ENCODE peak calls at places on chromosomes 5 and 9, in six cellular contexts. S, T, W, E, R and N are unnamed samples.

GRCh38 chr9:70557665-70558419 is 143.4 kb upstream of the KLF9 start:
- DNase-seq in E (no peak), W (no peak), R (no peak), T (no peak), S (no peak), N (peak)

GRCh38 chr9:18568969-18569368 is 95.0 kb downstream of the ADAMTSL1 start:
- DNase-seq in E (no peak), R (no peak), T (no peak), W (no peak), S (no peak), N (no peak)

GRCh38 chr5:103487253-103487652 is 75.3 kb downstream of the NUDT12 start:
- DNase-seq in W (no peak), S (no peak), T (no peak), E (no peak), R (no peak), N (no peak)

GRCh38 chr5:151675225-151675955 is 11.3 kb downstream of the SPARC start:
- DNase-seq in S (no peak), T (no peak), R (peak), W (no peak), E (peak), N (no peak)

GRCh38 chr5:13773652-13774051 is 170.8 kb downstream of the DNAH5 start:
- DNase-seq in S (no peak), T (no peak), E (no peak), R (no peak), W (no peak), N (no peak)

GRCh38 chr9:26658476-26658875 is 234.1 kb downstream of the CAAP1 start:
- DNase-seq in E (no peak), S (no peak), T (no peak), R (no peak), W (no peak), N (no peak)

GRCh38 chr9:15512889-15513288 is 2.1 kb upstream of the PSIP1 start:
- DNase-seq in S (no peak), T (no peak), W (no peak), R (no peak), E (no peak), N (no peak)

GRCh38 chr5:172706796-172707195 is 64.2 kb downstream of the DUSP1 start:
- DNase-seq in E (no peak), T (no peak), S (peak), W (no peak), R (no peak), N (no peak)

GRCh38 chr9:32725066-32725860 is 58.1 kb upstream of the TMEM215 start:
- DNase-seq in R (peak), E (no peak), W (no peak), T (no peak), S (no peak), N (no peak)

GRCh38 chr5:130333089-130333488 is 428.8 kb downstream of the CHSY3 start:
- DNase-seq in R (peak), T (no peak), W (no peak), E (no peak), S (no peak), N (no peak)

GRCh38 chr9:34454571-34455065 is 3.8 kb downstream of the FAM219A start:
- DNase-seq in S (no peak), T (no peak), W (peak), E (no peak), R (peak), N (no peak)

GRCh38 chr5:55344392-55344992 is 36.7 kb downstream of the MTREX start:
- DNase-seq in E (no peak), W (no peak), S (no peak), T (peak), R (peak), N (peak)

GRCh38 chr9:120892748-120893584 is 16.0 kb upstream of the PHF19 start:
- DNase-seq in E (peak), W (no peak), S (no peak), T (no peak), R (peak), N (peak)

GRCh38 chr5:91957671-91958070 is 574.6 kb upstream of the ARRDC3 start:
- DNase-seq in S (no peak), T (no peak), W (no peak), E (no peak), R (peak), N (no peak)

GRCh38 chr9:135506327-135507103 is 6.0 kb downstream of the MRPS2 start:
- DNase-seq in W (no peak), E (no peak), T (no peak), R (no peak), S (no peak), N (no peak)

GRCh38 chr9:14687042-14687719 is 6.1 kb downstream of the ZDHHC21 start:
- DNase-seq in S (no peak), T (peak), R (peak), E (no peak), W (no peak), N (no peak)

GRCh38 chr5:72280655-72281069 is 39.4 kb downstream of the MRPS27 start:
- DNase-seq in E (no peak), T (peak), R (peak), W (no peak), S (no peak), N (peak)

GRCh38 chr5:73188764-73189521 is 15.9 kb downstream of the TMEM174 start:
- DNase-seq in E (no peak), R (no peak), S (no peak), W (no peak), T (peak), N (no peak)

GRCh38 chr9:111891910-111892499 is 4.6 kb upstream of the UGCG start:
- DNase-seq in T (no peak), E (peak), R (peak), W (no peak), S (no peak), N (peak)

GRCh38 chr9:127455299-127455992 is 4.1 kb downstream of the LRSAM1 start:
- DNase-seq in T (no peak), S (peak), R (no peak), E (no peak), W (peak), N (no peak)

GRCh38 chr5:160525471-160526261 is 104.0 kb downstream of the PTTG1 start:
- DNase-seq in W (no peak), E (no peak), R (no peak), S (no peak), T (no peak), N (no peak)

GRCh38 chr9:131740898-131741297 is 1.0 kb upstream of the RAPGEF1 start:
- DNase-seq in E (no peak), S (no peak), W (peak), R (no peak), T (no peak), N (no peak)

GRCh38 chr5:150434502-150434901 is 15.0 kb downstream of the RPS14 start:
- DNase-seq in W (no peak), R (peak), E (no peak), S (no peak), T (peak), N (no peak)

GRCh38 chr5:89043676-89044075 is 160.7 kb upstream of the MEF2C start:
- DNase-seq in R (peak), E (peak), W (no peak), S (no peak), T (no peak), N (peak)

GRCh38 chr5:79929095-79929494 is 62.0 kb downstream of the MTX3 start:
- DNase-seq in T (no peak), W (no peak), R (no peak), E (no peak), S (no peak), N (no peak)

GRCh38 chr9:136949239-136949816 is 2.7 kb upstream of the LCN12 start:
- DNase-seq in S (no peak), T (no peak), W (no peak), E (no peak), R (no peak), N (no peak)

GRCh38 chr5:171701138-171701537 is 84.5 kb upstream of the SMIM23 start:
- DNase-seq in S (no peak), E (no peak), W (peak), T (no peak), R (no peak), N (no peak)

GRCh38 chr5:102856374-102856748 is 101.3 kb downstream of the PAM start:
- DNase-seq in S (no peak), W (no peak), T (no peak), E (no peak), R (peak), N (no peak)

GRCh38 chr5:133992429-133993151 is 12.2 kb downstream of the VDAC1 start:
- DNase-seq in E (no peak), S (no peak), T (no peak), W (peak), R (no peak), N (no peak)

GRCh38 chr9:84949258-84949657 is 279.7 kb downstream of the NTRK2 start:
- DNase-seq in W (no peak), E (no peak), R (no peak), T (no peak), S (no peak), N (no peak)

GRCh38 chr9:84949969-84950368 is 280.4 kb downstream of the NTRK2 start:
- DNase-seq in E (no peak), R (no peak), W (no peak), S (no peak), T (no peak), N (no peak)

GRCh38 chr9:84947412-84947972 is 278.0 kb downstream of the NTRK2 start:
- DNase-seq in W (peak), R (peak), E (no peak), T (no peak), S (no peak), N (no peak)

GRCh38 chr9:84941812-84942211 is 272.3 kb downstream of the NTRK2 start:
- DNase-seq in W (no peak), S (no peak), T (no peak), E (no peak), R (no peak), N (no peak)

GRCh38 chr9:84945878-84946538 is 276.5 kb downstream of the NTRK2 start:
- DNase-seq in S (no peak), W (no peak), T (no peak), R (no peak), E (no peak), N (no peak)
- TF ChIP-seq CTCF in S (no peak), W (no peak), T (no peak), R (no peak), E (no peak), N (no peak)

GRCh38 chr9:71627537-71627936 is 140.8 kb downstream of the CEMIP2 start:
- DNase-seq in E (no peak), R (no peak), W (no peak), T (no peak), S (no peak), N (no peak)

GRCh38 chr9:71626395-71626794 is 141.9 kb downstream of the CEMIP2 start:
- DNase-seq in W (no peak), E (no peak), R (peak), T (no peak), S (no peak), N (no peak)

GRCh38 chr9:71630371-71630770 is 137.9 kb downstream of the CEMIP2 start:
- DNase-seq in E (no peak), S (no peak), T (no peak), W (no peak), R (no peak), N (no peak)

GRCh38 chr9:71629816-71630215 is 138.5 kb downstream of the CEMIP2 start:
- DNase-seq in W (no peak), E (no peak), S (no peak), R (no peak), T (no peak), N (no peak)

DNA sequence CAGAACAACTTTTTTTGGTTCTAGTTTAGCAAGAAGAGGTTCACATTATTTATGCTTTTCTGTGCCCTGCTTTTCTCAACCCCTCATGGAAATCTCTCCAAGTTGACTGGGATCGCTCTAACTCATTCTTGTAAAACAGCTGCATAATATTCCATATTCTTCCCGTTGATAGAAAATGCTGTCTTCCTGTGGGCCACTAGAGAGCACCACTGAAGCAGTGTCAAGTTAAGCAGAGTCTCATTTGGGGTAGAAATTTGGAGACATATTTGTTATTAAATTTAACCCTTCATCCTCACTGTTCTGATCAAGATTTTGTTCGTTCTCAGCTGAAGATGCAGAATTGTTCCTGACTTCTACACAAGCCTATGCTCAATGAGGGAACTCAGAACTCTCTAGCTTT is 140.1 kb downstream of the CEMIP2 start:
- DNase-seq in T (no peak), E (no peak), R (no peak), S (no peak), W (no peak), N (no peak)
- TF ChIP-seq CTCF in T (peak), E (no peak), R (peak), S (no peak), W (no peak), N (no peak)

GRCh38 chr5:176817369-176817841 is 7.0 kb downstream of the UNC5A start:
- DNase-seq in R (no peak), W (no peak), T (no peak), S (no peak), E (no peak), N (no peak)

GRCh38 chr5:176816791-176817272 is 6.5 kb downstream of the UNC5A start:
- DNase-seq in R (no peak), T (no peak), E (no peak), S (no peak), W (no peak), N (no peak)

GRCh38 chr5:176818391-176819098 is 8.2 kb downstream of the UNC5A start:
- DNase-seq in R (no peak), S (no peak), T (no peak), E (peak), W (peak), N (peak)

GRCh38 chr5:176819476-176819875 is 9.1 kb downstream of the UNC5A start:
- DNase-seq in T (no peak), E (no peak), W (peak), R (no peak), S (no peak), N (no peak)

GRCh38 chr5:176817864-176818377 is 7.6 kb downstream of the UNC5A start:
- DNase-seq in S (no peak), W (peak), E (peak), T (no peak), R (no peak), N (no peak)
- TF ChIP-seq CTCF in S (no peak), W (no peak), E (peak), T (peak), R (peak), N (peak)

DNA sequence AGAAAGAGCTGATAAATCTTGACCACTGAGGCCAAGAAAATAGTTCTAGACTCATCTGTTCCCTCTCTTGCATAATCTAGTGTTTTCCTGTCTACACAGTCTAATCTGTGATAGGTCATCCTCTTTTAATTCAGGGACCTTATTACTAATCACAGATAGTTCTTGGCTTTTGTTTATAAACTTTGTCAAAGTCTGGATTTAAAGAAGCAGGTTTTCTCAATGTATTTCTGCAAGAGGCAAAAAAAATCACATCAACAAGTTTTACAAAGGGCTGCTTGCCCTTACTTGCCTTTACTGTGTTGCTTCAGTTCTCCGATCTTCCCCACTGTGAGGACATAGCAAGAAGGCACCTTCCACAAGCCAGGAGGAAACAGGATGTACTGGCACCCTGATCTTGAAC is 43.9 kb upstream of the MTAP start:
- DNase-seq in R (peak), S (no peak), T (no peak), W (no peak), E (no peak), N (no peak)
- TF ChIP-seq CTCF in R (no peak), S (no peak), T (no peak), W (no peak), E (no peak), N (no peak)

GRCh38 chr9:133727277-133727875 is 10.8 kb downstream of the SARDH start:
- DNase-seq in S (peak), W (no peak), R (no peak), E (no peak), T (no peak), N (no peak)

GRCh38 chr9:133725886-133726285 is 12.3 kb downstream of the SARDH start:
- DNase-seq in E (no peak), R (no peak), W (no peak), T (no peak), S (peak), N (no peak)

GRCh38 chr9:133728856-133729645 is 9.1 kb downstream of the SARDH start:
- DNase-seq in E (no peak), S (peak), W (no peak), R (no peak), T (no peak), N (no peak)

GRCh38 chr9:133727876-133728441 is 10.2 kb downstream of the SARDH start:
- DNase-seq in W (no peak), T (no peak), S (peak), E (no peak), R (no peak), N (no peak)

GRCh38 chr9:133726401-133727276 is 11.5 kb downstream of the SARDH start:
- DNase-seq in W (peak), E (peak), R (peak), T (no peak), S (peak), N (peak)
- TF ChIP-seq CTCF in W (peak), E (peak), R (peak), T (peak), S (peak), N (peak)

DNA sequence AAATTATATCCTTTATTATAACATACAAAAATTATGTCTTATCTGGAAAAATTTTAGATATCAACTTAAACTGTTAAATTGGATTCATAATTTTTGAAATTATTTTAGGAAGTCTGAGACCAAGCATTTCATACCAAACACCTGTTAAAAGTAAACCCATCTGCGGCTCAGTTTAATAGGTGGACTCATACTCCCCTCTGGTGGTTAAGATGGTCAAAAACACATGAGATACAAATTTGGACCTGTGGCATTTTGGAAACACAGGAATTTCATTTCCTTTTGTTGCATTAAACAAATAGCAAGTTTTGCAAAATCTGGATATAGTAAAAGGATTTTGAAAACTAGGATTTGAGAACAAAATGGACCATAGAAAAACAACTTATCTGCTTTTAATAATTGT is 53.7 kb downstream of the RGMB start:
- DNase-seq in R (peak), W (no peak), T (peak), E (no peak), S (no peak), N (no peak)
- TF ChIP-seq CTCF in R (peak), W (peak), T (peak), E (no peak), S (peak), N (peak)

DNA sequence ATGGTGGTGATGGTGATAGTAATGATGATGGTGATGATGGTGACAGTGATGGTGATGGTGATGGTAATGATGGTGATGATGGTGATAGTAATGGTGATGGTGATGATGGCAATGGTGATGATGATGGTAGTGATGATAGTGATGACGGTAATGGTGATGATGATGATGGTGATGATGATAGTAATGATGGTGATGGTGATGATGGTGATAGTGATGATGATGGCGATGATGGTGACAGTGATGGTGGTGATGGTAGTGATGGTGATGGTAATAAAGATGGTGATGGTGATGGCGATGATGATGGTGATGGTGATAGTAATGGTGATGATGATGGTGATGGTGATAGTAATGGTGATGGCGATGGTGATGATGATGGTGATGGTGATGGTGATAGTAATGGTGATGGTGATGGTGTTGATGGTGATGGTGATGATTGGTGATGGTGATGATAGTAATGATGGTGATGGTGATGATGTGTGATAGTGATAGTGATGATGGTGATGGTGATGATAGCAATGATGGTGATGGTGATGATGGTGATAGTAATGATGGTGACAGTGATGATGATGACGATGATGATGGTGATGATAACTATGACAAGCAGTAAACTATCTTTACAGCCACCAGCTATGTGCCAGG is 38.6 kb downstream of the PHF2 start:
- DNase-seq in E (no peak), S (no peak), W (no peak), T (no peak), R (no peak), N (no peak)
- TF ChIP-seq CTCF in E (no peak), S (no peak), W (no peak), T (no peak), R (no peak), N (no peak)